ENCODE peak calls at places on chromosomes 4 and X, in six cellular contexts. T is endodermal cell, D is right cardiac atrium, N is IMR-90, Q is hepatocyte, I is ovary. M is an unnamed sample.

GRCh38 chr4:37830640-37831039 is 4.2 kb downstream of the PGM2 start:
- DNase-seq in T (no peak), D (no peak), N (no peak), Q (no peak), I (no peak), M (no peak)

GRCh38 chrX:1093112-1093511 is 119.3 kb downstream of the CRLF2 start:
- DNase-seq in T (no peak), D (no peak), N (no peak), Q (no peak), I (no peak), M (peak; percentile 46)

GRCh38 chrX:48509619-48510018 is 827 bp downstream of the PORCN start:
- DNase-seq in T (no peak), D (no peak), N (no peak), Q (no peak), I (no peak), M (no peak)

GRCh38 chr4:114208747-114209146 is 229.3 kb upstream of the ARSJ start:
- DNase-seq in T (no peak), D (no peak), N (peak; percentile 46), Q (no peak), I (no peak), M (no peak)

GRCh38 chrX:49165901-49166881 is 3.6 kb downstream of the MAGIX start:
- DNase-seq in T (peak; percentile 94), D (peak; percentile 79), N (peak; percentile 61), Q (peak; percentile 88), I (peak; percentile 81), M (peak; percentile 74)

GRCh38 chr4:155796031-155796430 is 37.2 kb downstream of the GUCY1B1 start:
- DNase-seq in T (no peak), D (no peak), N (peak; percentile 52), Q (peak; percentile 37), I (no peak), M (no peak)

GRCh38 chr4:125719987-125720386 is 405.2 kb downstream of the FAT4 start:
- DNase-seq in T (no peak), D (no peak), N (peak; percentile 41), Q (no peak), I (no peak), M (no peak)

GRCh38 chrX:13432776-13433605 is 113.1 kb upstream of the ATXN3L start:
- DNase-seq in T (no peak), D (no peak), N (peak; percentile 84), Q (peak; percentile 44), I (no peak), M (no peak)

GRCh38 chr4:107600456-107600855 is 119.6 kb downstream of the PAPSS1 start:
- DNase-seq in T (no peak), D (no peak), N (peak; percentile 24), Q (no peak), I (no peak), M (no peak)

GRCh38 chrX:8358302-8358701 is 106.3 kb upstream of the VCX3B start:
- DNase-seq in T (no peak), D (no peak), N (no peak), Q (no peak), I (no peak), M (no peak)

GRCh38 chr4:168751263-168752225 is 254.7 kb downstream of the PALLD start:
- DNase-seq in T (no peak), D (no peak), N (peak; percentile 85), Q (peak; percentile 15), I (no peak), M (no peak)

GRCh38 chr4:76301775-76302162 is 4.8 kb upstream of the STBD1 start:
- DNase-seq in T (no peak), D (no peak), N (no peak), Q (no peak), I (no peak), M (no peak)
- H3K27ac ChIP-seq in T (no peak overlapping the region), D (no peak overlapping the region), N (no peak overlapping the region), Q (peak overlapping the region; percentile 83), I (no peak overlapping the region), M (no peak overlapping the region)

DNA sequence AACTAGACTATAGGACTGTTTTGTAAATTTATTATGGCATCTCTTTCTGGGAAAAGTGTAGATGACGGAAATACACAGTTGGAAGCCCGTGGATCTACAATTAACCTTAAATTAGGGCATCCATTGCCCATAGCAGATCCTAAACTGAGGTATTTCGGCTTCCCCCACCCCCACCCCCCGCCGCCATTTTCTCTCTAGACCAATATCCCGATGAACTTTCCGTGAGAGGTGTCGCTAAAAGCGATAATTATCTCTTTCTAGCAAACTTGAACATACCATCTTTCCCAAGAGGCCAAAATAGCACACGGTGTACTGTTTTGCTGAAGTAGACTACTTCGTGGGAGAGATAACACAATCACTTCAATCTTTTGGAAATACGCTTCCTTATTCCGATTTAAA is 584 bp downstream of the KLHL15 start:
- DNase-seq in T (peak; percentile 66), D (no peak), N (no peak), Q (peak; percentile 41), I (no peak), M (no peak)
- H3K4me3 ChIP-seq in T (peak overlapping the region; percentile 86), D (peak overlapping the region; percentile 98), N (peak overlapping the region; percentile 85), Q (peak overlapping the region; percentile 35), I (peak overlapping the region; percentile 65), M (peak overlapping the region; percentile 70)

GRCh38 chr4:148054275-148054674 is 322.4 kb downstream of the ARHGAP10 start:
- DNase-seq in T (no peak), D (no peak), N (no peak), Q (no peak), I (no peak), M (peak; percentile 54)

GRCh38 chr4:148057425-148058020 is 325.6 kb downstream of the ARHGAP10 start:
- DNase-seq in T (no peak), D (no peak), N (no peak), Q (no peak), I (no peak), M (no peak)

GRCh38 chr4:148058160-148058859 is 326.4 kb downstream of the ARHGAP10 start:
- DNase-seq in T (no peak), D (no peak), N (no peak), Q (no peak), I (no peak), M (no peak)

GRCh38 chr4:148055844-148056243 is 324.0 kb downstream of the ARHGAP10 start:
- DNase-seq in T (no peak), D (no peak), N (no peak), Q (no peak), I (no peak), M (no peak)

GRCh38 chr4:148056879-148057278 is 325.0 kb downstream of the ARHGAP10 start:
- DNase-seq in T (peak; percentile 75), D (peak; percentile 46), N (peak; percentile 77), Q (no peak), I (no peak), M (peak; percentile 51)
- H3K4me1 ChIP-seq in T (peaks cover 11% of the 10 kb centered on the region), D (peaks cover 12% of the 10 kb centered on the region), N (peaks cover 6% of the 10 kb centered on the region), Q (no peaks in the 10 kb centered on the region), I (peaks cover 1% of the 10 kb centered on the region), M (peaks cover 80% of the 10 kb centered on the region)

DNA sequence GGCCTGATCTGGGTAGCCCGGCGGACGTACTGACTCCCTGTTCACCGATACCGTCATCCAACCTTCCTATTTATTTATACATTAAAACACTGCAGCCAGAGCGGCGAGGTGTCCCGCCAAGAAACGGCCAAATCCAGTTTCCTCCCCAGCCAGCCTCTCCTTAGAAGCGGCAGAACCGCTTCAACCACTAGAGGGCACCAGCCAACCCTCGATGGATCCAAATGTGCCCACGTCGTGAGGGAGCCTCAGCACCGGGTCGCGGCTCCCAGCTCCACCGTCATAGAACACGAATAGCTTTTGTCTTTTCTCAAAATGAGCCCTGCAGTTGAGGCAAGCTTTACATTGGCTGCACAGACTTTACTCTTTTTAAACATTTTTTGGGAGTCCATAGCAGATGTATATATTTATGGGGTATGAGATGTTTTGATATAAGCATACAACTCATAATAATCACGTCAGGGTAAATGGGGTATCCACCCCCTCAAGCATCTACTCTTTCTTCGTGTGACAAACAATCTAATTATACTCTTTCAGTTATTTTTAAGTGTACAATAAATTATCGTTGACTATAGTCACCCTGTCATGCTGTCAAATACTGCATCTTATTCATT is 13.0 kb upstream of the HELT start:
- DNase-seq in T (peak; percentile 94), D (peak; percentile 87), N (peak; percentile 65), Q (peak; percentile 90), I (peak; percentile 75), M (peak; percentile 62)
- H3K27ac ChIP-seq in T (no peak overlapping the region), D (no peak overlapping the region), N (no peak overlapping the region), Q (no peak overlapping the region), I (no peak overlapping the region), M (no peak overlapping the region)

GRCh38 chr4:7199129-7199725 is 6.9 kb downstream of the SORCS2 start:
- DNase-seq in T (peak; percentile 38), D (no peak), N (no peak), Q (no peak), I (no peak), M (no peak)
- H3K4me3 ChIP-seq in T (no peak overlapping the region), D (no peak overlapping the region), N (no peak overlapping the region), Q (no peak overlapping the region), I (no peak overlapping the region), M (no peak overlapping the region)

DNA sequence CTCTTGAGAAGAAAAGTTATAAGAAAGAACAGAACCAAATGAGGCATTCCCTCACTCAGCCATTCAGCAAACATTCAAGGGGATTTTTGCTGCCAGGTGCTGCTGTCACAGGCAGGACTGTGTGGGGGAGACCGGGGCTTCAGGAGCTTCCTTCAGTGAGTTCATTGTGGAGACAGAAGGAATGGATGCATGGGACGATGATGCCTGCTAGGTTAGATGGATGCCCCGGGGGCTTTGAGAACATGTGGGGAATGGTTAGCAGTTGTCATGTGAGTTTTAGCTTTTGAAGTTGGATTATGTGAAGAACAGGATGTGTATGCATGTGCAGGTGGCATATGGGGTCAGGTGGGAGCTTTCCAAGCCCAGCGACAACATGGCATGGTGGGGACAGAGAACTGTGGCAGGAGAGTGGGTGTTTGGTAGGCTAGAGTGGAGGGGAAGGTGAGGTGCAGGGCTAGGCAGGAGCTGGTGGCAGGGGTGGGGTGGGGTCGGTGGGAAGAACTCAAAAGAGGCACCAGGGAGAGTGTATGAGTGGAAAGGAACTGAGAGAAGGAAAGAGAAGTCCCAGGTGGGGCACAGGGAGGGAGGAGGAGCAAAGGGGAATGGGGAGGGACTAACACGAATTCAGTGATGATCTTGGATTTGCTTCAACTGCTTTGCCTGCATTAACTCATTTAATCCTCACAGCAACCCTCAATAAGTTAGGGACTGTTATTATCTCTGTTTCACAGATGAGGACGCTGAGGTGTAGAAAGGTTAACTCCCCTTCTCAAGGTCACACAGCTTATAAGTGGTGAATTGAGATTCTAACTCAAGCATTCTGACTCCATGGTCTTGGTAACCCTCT is 8.4 kb downstream of the DCUN1D4 start:
- DNase-seq in T (no peak), D (no peak), N (no peak), Q (no peak), I (no peak), M (no peak)
- H3K4me1 ChIP-seq in T (peaks cover 9% of the 10 kb centered on the region), D (peaks cover 14% of the 10 kb centered on the region), N (peaks cover 7% of the 10 kb centered on the region), Q (peaks cover 17% of the 10 kb centered on the region), I (peaks cover 16% of the 10 kb centered on the region), M (no peaks in the 10 kb centered on the region)

GRCh38 chr4:10033191-10033881 is 12.0 kb upstream of the SLC2A9 start:
- DNase-seq in T (peak; percentile 51), D (peak; percentile 46), N (peak; percentile 71), Q (peak; percentile 39), I (no peak), M (no peak)
- H3K27ac ChIP-seq in T (no peak overlapping the region), D (peak overlapping the region; percentile 26), N (peak overlapping the region; percentile 85), Q (no peak overlapping the region), I (no peak overlapping the region), M (no peak overlapping the region)

GRCh38 chr4:24248674-24249644 is 335.4 kb downstream of the DHX15 start:
- DNase-seq in T (peak; percentile 20), D (peak; percentile 42), N (no peak), Q (no peak), I (no peak), M (no peak)
- H3K4me3 ChIP-seq in T (no peak overlapping the region), D (no peak overlapping the region), N (no peak overlapping the region), Q (no peak overlapping the region), I (no peak overlapping the region), M (no peak overlapping the region)

M was measured in CD8-positive, alpha-beta memory T cell.